ENCODE peak calls at places on chromosomes 13 and 19, in seven cellular contexts. One of them, this sample, is unnamed.

GRCh38 chr19:38730731-38731589 is 13.3 kb downstream of the CAPN12 start:
- DNase-seq in foreskin fibroblast: no peak
- DNase-seq in LoVo: no peak
- DNase-seq in iris pigment epithelial cell: no peak
- DNase-seq in AG04449: no peak
- DNase-seq in SW 1271: no peak
- DNase-seq in ACHN: no peak
- DNase-seq in this sample: no peak

GRCh38 chr19:44723952-44724319 is 24.6 kb upstream of the BCL3 start:
- DNase-seq in foreskin fibroblast: peak; percentile 67
- DNase-seq in ACHN: peak; percentile 76
- DNase-seq in AG04449: no peak
- DNase-seq in LoVo: peak; percentile 81
- DNase-seq in SW 1271: no peak
- DNase-seq in iris pigment epithelial cell: peak; percentile 71
- DNase-seq in this sample: peak; percentile 77

GRCh38 chr19:5804516-5805464 is at the start of gene NRTN:
- DNase-seq in foreskin fibroblast: no peak
- DNase-seq in iris pigment epithelial cell: no peak
- DNase-seq in AG04449: no peak
- DNase-seq in SW 1271: no peak
- DNase-seq in LoVo: peak; percentile 43
- DNase-seq in ACHN: peak; percentile 14
- DNase-seq in this sample: peak; percentile 29

GRCh38 chr19:54299515-54299914 is 13.5 kb downstream of the LILRA5 start:
- DNase-seq in ACHN: no peak
- DNase-seq in foreskin fibroblast: no peak
- DNase-seq in SW 1271: no peak
- DNase-seq in AG04449: no peak
- DNase-seq in iris pigment epithelial cell: no peak
- DNase-seq in LoVo: no peak
- DNase-seq in this sample: no peak

GRCh38 chr13:94799330-94799729 is 87.0 kb upstream of the SOX21 start:
- DNase-seq in LoVo: no peak
- DNase-seq in ACHN: no peak
- DNase-seq in SW 1271: no peak
- DNase-seq in AG04449: no peak
- DNase-seq in foreskin fibroblast: no peak
- DNase-seq in iris pigment epithelial cell: no peak
- DNase-seq in this sample: no peak

GRCh38 chr19:7242601-7243258 is 51.5 kb downstream of the INSR start:
- DNase-seq in foreskin fibroblast: peak; percentile 59
- DNase-seq in SW 1271: no peak
- DNase-seq in iris pigment epithelial cell: peak; percentile 59
- DNase-seq in ACHN: no peak
- DNase-seq in AG04449: peak; percentile 14
- DNase-seq in LoVo: no peak
- DNase-seq in this sample: peak; percentile 73

GRCh38 chr13:111482126-111482525 is 161.7 kb downstream of the TEX29 start:
- DNase-seq in AG04449: no peak
- DNase-seq in SW 1271: no peak
- DNase-seq in foreskin fibroblast: no peak
- DNase-seq in LoVo: no peak
- DNase-seq in ACHN: no peak
- DNase-seq in iris pigment epithelial cell: no peak
- DNase-seq in this sample: no peak

GRCh38 chr13:27302643-27303262 is 32.1 kb downstream of the RASL11A start:
- DNase-seq in LoVo: no peak
- DNase-seq in SW 1271: no peak
- DNase-seq in foreskin fibroblast: no peak
- DNase-seq in ACHN: no peak
- DNase-seq in iris pigment epithelial cell: no peak
- DNase-seq in AG04449: no peak
- DNase-seq in this sample: peak; percentile 15

GRCh38 chr13:113291997-113292862 is 4.8 kb upstream of the LAMP1 start:
- DNase-seq in AG04449: no peak
- DNase-seq in SW 1271: no peak
- DNase-seq in ACHN: peak; percentile 29
- DNase-seq in LoVo: no peak
- DNase-seq in iris pigment epithelial cell: peak; percentile 32
- DNase-seq in foreskin fibroblast: peak; percentile 56
- DNase-seq in this sample: no peak

GRCh38 chr19:34676697-34677385 is at the start of gene SCGB2B2:
- DNase-seq in LoVo: peak; percentile 70
- DNase-seq in ACHN: no peak
- DNase-seq in SW 1271: peak; percentile 74
- DNase-seq in AG04449: no peak
- DNase-seq in foreskin fibroblast: peak; percentile 28
- DNase-seq in iris pigment epithelial cell: no peak
- DNase-seq in this sample: peak; percentile 80

GRCh38 chr19:39270091-39270871 is 2.1 kb downstream of the IFNL2 start:
- DNase-seq in ACHN: no peak
- DNase-seq in SW 1271: no peak
- DNase-seq in foreskin fibroblast: no peak
- DNase-seq in AG04449: no peak
- DNase-seq in iris pigment epithelial cell: peak; percentile 28
- DNase-seq in LoVo: no peak
- DNase-seq in this sample: no peak

GRCh38 chr13:98286814-98287213 is 109.7 kb upstream of the RNF113B start:
- DNase-seq in iris pigment epithelial cell: no peak
- DNase-seq in foreskin fibroblast: no peak
- DNase-seq in ACHN: no peak
- DNase-seq in SW 1271: no peak
- DNase-seq in LoVo: no peak
- DNase-seq in AG04449: no peak
- DNase-seq in this sample: no peak

GRCh38 chr19:45786533-45786894 is 4.2 kb upstream of the DMPK start:
- DNase-seq in SW 1271: no peak
- DNase-seq in LoVo: no peak
- DNase-seq in iris pigment epithelial cell: no peak
- DNase-seq in AG04449: no peak
- DNase-seq in ACHN: no peak
- DNase-seq in foreskin fibroblast: no peak
- DNase-seq in this sample: no peak

GRCh38 chr19:11092181-11092538 is 2.9 kb downstream of the LDLR start:
- DNase-seq in SW 1271: no peak
- DNase-seq in foreskin fibroblast: no peak
- DNase-seq in AG04449: no peak
- DNase-seq in LoVo: peak; percentile 72
- DNase-seq in ACHN: peak; percentile 39
- DNase-seq in iris pigment epithelial cell: peak; percentile 76
- DNase-seq in this sample: peak; percentile 41

GRCh38 chr13:64871742-64872141 is 2358.4 kb downstream of the PCDH9 start:
- DNase-seq in foreskin fibroblast: no peak
- DNase-seq in iris pigment epithelial cell: no peak
- DNase-seq in LoVo: no peak
- DNase-seq in AG04449: no peak
- DNase-seq in ACHN: no peak
- DNase-seq in SW 1271: no peak
- DNase-seq in this sample: no peak

GRCh38 chr19:4425531-4425930 is 23.1 kb downstream of the CHAF1A start:
- DNase-seq in iris pigment epithelial cell: peak; percentile 78
- DNase-seq in SW 1271: no peak
- DNase-seq in AG04449: peak; percentile 40
- DNase-seq in foreskin fibroblast: peak; percentile 84
- DNase-seq in ACHN: no peak
- DNase-seq in LoVo: no peak
- DNase-seq in this sample: no peak

GRCh38 chr19:17829855-17830566 is 8.7 kb upstream of the INSL3 start:
- DNase-seq in LoVo: peak; percentile 79
- DNase-seq in foreskin fibroblast: peak; percentile 43
- DNase-seq in iris pigment epithelial cell: peak; percentile 47
- DNase-seq in AG04449: no peak
- DNase-seq in SW 1271: no peak
- DNase-seq in ACHN: peak; percentile 80
- DNase-seq in this sample: peak; percentile 64

GRCh38 chr19:17338440-17339078 is 1.2 kb downstream of the GTPBP3 start:
- DNase-seq in foreskin fibroblast: no peak
- DNase-seq in LoVo: no peak
- DNase-seq in AG04449: no peak
- DNase-seq in ACHN: no peak
- DNase-seq in SW 1271: no peak
- DNase-seq in iris pigment epithelial cell: no peak
- DNase-seq in this sample: no peak

GRCh38 chr13:113856716-113857065 is 7.2 kb downstream of the GAS6 start:
- DNase-seq in ACHN: peak; percentile 49
- DNase-seq in SW 1271: no peak
- DNase-seq in iris pigment epithelial cell: peak; percentile 43
- DNase-seq in AG04449: no peak
- DNase-seq in LoVo: no peak
- DNase-seq in foreskin fibroblast: peak; percentile 69
- DNase-seq in this sample: no peak

GRCh38 chr19:49437231-49437630 is 4.1 kb downstream of the SLC17A7 start:
- DNase-seq in iris pigment epithelial cell: no peak
- DNase-seq in ACHN: no peak
- DNase-seq in foreskin fibroblast: no peak
- DNase-seq in AG04449: no peak
- DNase-seq in LoVo: no peak
- DNase-seq in SW 1271: no peak
- DNase-seq in this sample: no peak

GRCh38 chr13:25743426-25743825 is 308.4 kb downstream of the SHISA2 start:
- DNase-seq in SW 1271: no peak
- DNase-seq in ACHN: no peak
- DNase-seq in AG04449: no peak
- DNase-seq in iris pigment epithelial cell: no peak
- DNase-seq in LoVo: no peak
- DNase-seq in foreskin fibroblast: no peak
- DNase-seq in this sample: no peak

GRCh38 chr13:97225533-97225932 is 3.4 kb downstream of the MBNL2 start:
- DNase-seq in iris pigment epithelial cell: no peak
- DNase-seq in LoVo: no peak
- DNase-seq in SW 1271: no peak
- DNase-seq in ACHN: peak; percentile 29
- DNase-seq in foreskin fibroblast: no peak
- DNase-seq in AG04449: no peak
- DNase-seq in this sample: no peak

GRCh38 chr13:40153516-40153915 is 498.1 kb downstream of the COG6 start:
- DNase-seq in foreskin fibroblast: no peak
- DNase-seq in AG04449: no peak
- DNase-seq in LoVo: no peak
- DNase-seq in ACHN: no peak
- DNase-seq in iris pigment epithelial cell: no peak
- DNase-seq in SW 1271: no peak
- DNase-seq in this sample: no peak

GRCh38 chr13:32878172-32878571 is 138.1 kb upstream of the KL start:
- DNase-seq in SW 1271: no peak
- DNase-seq in ACHN: peak; percentile 5
- DNase-seq in iris pigment epithelial cell: peak; percentile 51
- DNase-seq in LoVo: peak; percentile 7
- DNase-seq in foreskin fibroblast: no peak
- DNase-seq in AG04449: no peak
- DNase-seq in this sample: no peak

GRCh38 chr19:41940443-41941409 is 12.5 kb upstream of the ERFL start:
- DNase-seq in AG04449: no peak
- DNase-seq in iris pigment epithelial cell: no peak
- DNase-seq in LoVo: no peak
- DNase-seq in ACHN: no peak
- DNase-seq in foreskin fibroblast: no peak
- DNase-seq in SW 1271: no peak
- DNase-seq in this sample: no peak

GRCh38 chr19:27792576-27793127 is 1420.3 kb downstream of the UQCRFS1 start:
- DNase-seq in iris pigment epithelial cell: no peak
- DNase-seq in AG04449: no peak
- DNase-seq in SW 1271: no peak
- DNase-seq in foreskin fibroblast: no peak
- DNase-seq in LoVo: no peak
- DNase-seq in ACHN: no peak
- DNase-seq in this sample: no peak

GRCh38 chr19:30393046-30393445 is 20.9 kb downstream of the ZNF536 start:
- DNase-seq in LoVo: no peak
- DNase-seq in SW 1271: no peak
- DNase-seq in foreskin fibroblast: peak; percentile 36
- DNase-seq in iris pigment epithelial cell: no peak
- DNase-seq in ACHN: no peak
- DNase-seq in AG04449: no peak
- DNase-seq in this sample: peak; percentile 13

This sample was measured in SK-MEL-5.